ENCODE peak calls at places on chromosomes 4 and X, in eight cellular contexts. M is left lung, W is H1, S is PC-3, C is HFF-Myc, H is endodermal cell, R is neuronal stem cell, K is brain microvascular endothelial cell. Z is an unnamed sample.

GRCh38 chr4:28744066-28744465 is 1883.4 kb downstream of the STIM2 start:
- DNase-seq in K (no peak), W (no peak), H (no peak), R (no peak), M (no peak), S (peak; percentile 39), C (no peak), Z (no peak)

GRCh38 chr4:1412376-1413220 is 6.4 kb upstream of the NKX1-1 start:
- DNase-seq in R (no peak), W (no peak), C (no peak), S (no peak), K (no peak), M (no peak), H (no peak), Z (no peak)

GRCh38 chrX:141701081-141701480 is 2.5 kb upstream of the SPANXD start:
- DNase-seq in H (no peak), K (no peak), C (no peak), S (no peak), M (no peak), W (no peak), R (no peak), Z (peak; percentile 1)

GRCh38 chrX:17597836-17598434 is 139.4 kb upstream of the SCML1 start:
- DNase-seq in M (no peak), R (no peak), S (no peak), K (peak; percentile 37), C (no peak), H (no peak), W (no peak), Z (no peak)

GRCh38 chr4:139243448-139244365 is 36.3 kb downstream of the MGARP start:
- DNase-seq in M (no peak), S (peak; percentile 91), H (no peak), W (no peak), K (peak; percentile 95), R (no peak), C (peak; percentile 99), Z (peak; percentile 99)

GRCh38 chr4:184792950-184793555 is 32.7 kb downstream of the ACSL1 start:
- DNase-seq in C (peak; percentile 74), M (no peak), H (no peak), S (peak; percentile 76), W (no peak), R (no peak), K (peak; percentile 94), Z (peak; percentile 84)

GRCh38 chr4:100461796-100462195 is 56.0 kb downstream of the EMCN start:
- DNase-seq in S (no peak), M (no peak), W (no peak), C (no peak), H (no peak), R (no peak), K (no peak), Z (no peak)

GRCh38 chr4:140726776-140727500 is 29.2 kb downstream of the TBC1D9 start:
- DNase-seq in M (no peak), S (peak; percentile 58), W (no peak), R (no peak), C (no peak), H (no peak), K (peak; percentile 62), Z (no peak)

GRCh38 chrX:110563276-110563675 is 204.6 kb downstream of the RTL9 start:
- DNase-seq in R (no peak), M (no peak), H (no peak), S (peak; percentile 21), W (no peak), K (no peak), C (no peak), Z (peak; percentile 23)

GRCh38 chrX:74420194-74421035 is 878 bp upstream of the SLC16A2 start:
- DNase-seq in S (peak; percentile 70), M (peak; percentile 79), W (peak; percentile 68), H (peak; percentile 90), C (no peak), K (peak; percentile 11), R (peak; percentile 48), Z (peak; percentile 27)

GRCh38 chrX:154981116-154981411 is 41.5 kb downstream of the F8 start:
- DNase-seq in R (no peak), M (no peak), W (no peak), C (no peak), K (no peak), S (no peak), H (no peak), Z (no peak)

GRCh38 chrX:154979671-154980070 is 42.9 kb downstream of the F8 start:
- DNase-seq in R (no peak), K (no peak), W (no peak), S (no peak), C (no peak), H (no peak), M (no peak), Z (no peak)

DNA sequence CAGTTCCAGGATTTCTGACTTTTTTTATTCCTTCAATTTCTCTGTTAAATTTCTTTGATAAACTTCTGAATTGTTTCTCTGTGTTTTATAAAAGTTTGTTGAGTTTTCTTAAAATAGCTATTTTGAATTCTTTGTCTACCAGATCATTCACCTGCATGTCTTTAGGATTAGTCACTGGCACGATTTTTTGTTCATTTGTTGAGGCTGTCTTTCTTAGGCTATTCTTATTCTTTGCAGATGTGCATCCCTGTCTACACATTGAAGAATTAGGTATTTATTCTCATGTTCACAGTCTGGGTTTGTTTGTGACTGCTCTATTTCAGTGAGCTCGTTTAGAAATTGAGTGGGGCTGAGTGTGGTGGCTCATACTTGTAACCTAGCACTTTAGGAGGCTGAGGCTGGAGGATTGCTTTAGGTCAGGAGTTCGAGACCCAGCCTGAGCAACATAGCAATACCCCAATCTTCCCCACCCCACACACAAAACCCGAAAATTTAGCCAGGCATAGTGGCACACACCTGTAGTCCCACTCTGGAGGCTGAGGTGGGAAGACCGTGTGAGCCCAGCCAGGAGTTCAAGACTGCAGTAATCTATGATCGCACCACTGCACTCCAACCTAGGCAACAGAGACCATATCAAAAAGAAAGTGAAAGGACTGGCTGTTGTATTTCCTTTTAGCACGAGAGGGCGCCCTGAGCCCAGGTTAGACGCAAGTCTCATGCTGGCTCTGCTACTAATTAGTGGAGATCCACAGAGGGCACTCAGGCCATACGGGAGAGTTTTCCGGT is 42.0 kb downstream of the F8 start:
- DNase-seq in R (peak; percentile 41), S (peak; percentile 80), M (peak; percentile 61), C (peak; percentile 21), K (peak; percentile 57), H (peak; percentile 88), W (peak; percentile 75), Z (peak; percentile 4)
- H3K4me3 ChIP-seq in R (no peak overlapping the region), S (peak overlapping the region; percentile 60), M (peak overlapping the region; percentile 20), C (peak overlapping the region; percentile 28), K (peak overlapping the region; percentile 39), H (no peak overlapping the region), W (peak overlapping the region; percentile 17), Z (peak overlapping the region; percentile 45)

DNA sequence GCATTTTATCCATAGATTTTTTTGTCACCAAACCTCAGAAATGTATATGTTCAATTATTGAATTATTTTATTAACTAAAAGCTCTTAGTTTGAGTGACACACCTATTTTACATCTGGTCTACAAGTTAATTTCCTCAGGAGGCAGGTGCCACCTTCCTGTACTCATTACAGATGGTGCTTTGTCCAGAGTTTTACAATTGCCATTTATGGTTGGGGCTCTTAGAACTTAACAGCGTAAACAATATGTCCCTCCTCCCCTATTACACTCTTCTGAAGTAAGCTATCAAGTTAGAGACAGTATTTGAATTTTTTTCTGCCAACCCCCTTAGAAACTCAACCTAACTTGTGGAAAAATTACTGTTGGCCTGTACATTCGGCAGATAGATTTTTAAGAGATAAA is 8.0 kb downstream of the CXXC4 start:
- DNase-seq in H (no peak), C (no peak), K (no peak), R (no peak), W (no peak), M (no peak), S (no peak), Z (no peak)
- H3K4me3 ChIP-seq in H (no peak overlapping the region), C (no peak overlapping the region), K (no peak overlapping the region), R (no peak overlapping the region), W (no peak overlapping the region), M (no peak overlapping the region), S (no peak overlapping the region), Z (no peak overlapping the region)

DNA sequence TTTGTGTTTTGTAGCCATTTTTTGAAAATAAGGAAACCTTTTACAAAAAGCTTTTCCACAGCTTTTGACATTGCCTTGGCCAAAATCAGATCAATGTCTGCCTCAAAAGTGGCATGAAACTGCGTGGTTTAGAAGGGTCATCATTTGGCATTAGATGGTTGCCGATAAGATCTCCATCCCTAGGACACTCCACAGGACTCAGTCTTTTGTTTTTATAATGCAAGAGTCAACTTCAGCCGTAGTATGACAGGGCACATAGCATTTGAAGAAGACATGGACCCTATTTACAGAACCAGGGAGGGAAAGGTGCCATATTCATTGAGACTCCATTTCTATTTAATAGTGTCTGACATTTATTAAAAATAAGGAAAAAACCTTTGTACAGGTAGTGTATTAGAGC is 1.3 kb downstream of the RTL8A start:
- DNase-seq in R (no peak), C (no peak), S (no peak), W (no peak), M (no peak), H (no peak), K (no peak), Z (no peak)
- H3K4me3 ChIP-seq in R (no peak overlapping the region), C (peak overlapping the region; percentile 61), S (peak overlapping the region; percentile 72), W (no peak overlapping the region), M (peak overlapping the region; percentile 56), H (peak overlapping the region; percentile 81), K (peak overlapping the region; percentile 63), Z (peak overlapping the region; percentile 65)

DNA sequence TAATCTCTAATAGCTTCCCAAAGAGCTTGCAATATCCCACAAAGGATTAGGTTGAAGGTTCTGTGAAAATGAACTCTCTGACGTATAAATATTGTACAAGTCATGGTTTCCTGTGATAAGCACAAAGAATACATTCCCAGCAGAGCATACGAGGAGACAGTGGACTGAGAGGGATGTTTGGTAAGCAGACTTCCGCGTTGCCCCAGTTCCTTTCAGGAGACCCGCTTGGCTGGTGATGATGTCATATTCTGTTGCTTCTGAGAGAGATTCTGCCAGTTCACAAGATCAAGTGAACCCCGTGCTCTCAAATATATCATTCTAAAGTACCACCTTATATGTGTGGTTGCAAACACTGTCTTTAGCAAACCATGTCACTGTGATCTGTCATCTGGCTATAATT is 323.9 kb upstream of the CASK start:
- DNase-seq in H (no peak), R (no peak), M (no peak), C (no peak), W (no peak), S (no peak), K (peak; percentile 3), Z (no peak)
- H3K4me3 ChIP-seq in H (no peak overlapping the region), R (no peak overlapping the region), M (no peak overlapping the region), C (no peak overlapping the region), W (no peak overlapping the region), S (peak overlapping the region; percentile 27), K (no peak overlapping the region), Z (no peak overlapping the region)

DNA sequence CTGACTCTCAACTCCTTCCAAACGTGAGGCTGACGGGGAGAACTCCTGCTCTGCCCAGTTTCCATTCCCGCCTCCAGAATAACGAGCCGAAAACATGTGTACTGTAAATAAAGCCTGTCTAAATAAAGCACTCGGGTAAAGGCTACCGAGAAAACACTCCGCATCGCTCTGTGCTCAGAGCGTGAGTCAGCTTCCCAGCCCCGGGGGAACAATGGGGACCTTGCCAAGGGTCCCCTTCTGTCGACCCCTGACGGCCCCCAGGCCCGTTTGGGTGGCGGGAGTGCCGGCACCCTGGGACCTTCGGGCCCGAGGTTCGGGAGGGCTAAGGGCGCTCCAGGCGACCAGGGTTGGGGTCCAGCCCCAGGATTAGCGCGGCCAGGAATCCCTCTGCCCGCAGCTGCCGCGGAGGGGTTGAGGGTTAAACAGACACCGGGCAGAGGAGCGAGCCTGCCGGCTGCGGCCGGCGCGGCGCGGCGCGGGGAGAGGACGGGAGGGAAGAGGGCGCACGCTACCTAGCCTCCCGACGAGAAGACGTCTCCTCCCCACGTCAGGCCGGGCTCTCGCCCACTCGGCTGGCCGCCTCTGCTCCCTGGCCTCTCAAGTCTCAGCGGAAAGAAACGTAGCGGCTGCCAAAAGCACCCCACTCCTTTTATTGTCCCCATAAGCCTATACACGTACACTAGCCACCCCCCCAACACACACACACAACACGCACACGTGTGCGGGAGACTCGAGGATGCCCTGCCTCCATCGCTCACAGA is 85.5 kb downstream of the BCOR start:
- DNase-seq in C (no peak), H (peak; percentile 76), R (no peak), S (peak; percentile 70), W (peak; percentile 50), K (peak; percentile 20), M (peak; percentile 71), Z (no peak)
- H3K4me3 ChIP-seq in C (peak overlapping the region; percentile 44), H (peak overlapping the region; percentile 70), R (peak overlapping the region; percentile 47), S (peak overlapping the region; percentile 77), W (peak overlapping the region; percentile 15), K (peak overlapping the region; percentile 54), M (peak overlapping the region; percentile 47), Z (peak overlapping the region; percentile 55)